ENCODE peak calls at places on chromosomes 4 and X, in seven cellular contexts. Q is Karpas-422, M is GM23248, W is fibroblast of lung, N is PC-3, D is neural progenitor cell, S is HCT116. E is an unnamed sample.

GRCh38 chr4:27360651-27361347 is 500.2 kb downstream of the STIM2 start:
- DNase-seq in Q (no peak), M (peak; percentile 81), N (peak; percentile 69), W (no peak), D (peak; percentile 78), S (no peak), E (peak; percentile 17)

GRCh38 chr4:8285976-8286718 is 16.6 kb downstream of the HTRA3 start:
- DNase-seq in M (no peak), S (no peak), W (no peak), N (no peak), D (no peak), Q (no peak), E (no peak)

GRCh38 chr4:86939737-86940141 is 4.9 kb downstream of the AFF1 start:
- DNase-seq in N (no peak), Q (peak; percentile 58), S (no peak), M (no peak), D (no peak), W (no peak), E (no peak)

GRCh38 chrX:107849747-107850478 is 24.2 kb downstream of the MID2 start:
- DNase-seq in S (no peak), N (peak; percentile 25), M (peak; percentile 31), D (no peak), W (peak; percentile 1), Q (no peak), E (no peak)

GRCh38 chrX:74318672-74319071 is 14.7 kb downstream of the ZCCHC13 start:
- DNase-seq in W (no peak), S (no peak), M (no peak), D (no peak), Q (no peak), N (no peak), E (no peak)

GRCh38 chr4:909131-909571 is 23.0 kb downstream of the GAK start:
- DNase-seq in W (no peak), N (no peak), Q (no peak), D (no peak), M (no peak), S (no peak), E (no peak)

GRCh38 chr4:60657041-60657440 is 543.1 kb upstream of the ADGRL3 start:
- DNase-seq in N (no peak), S (no peak), D (no peak), Q (no peak), M (no peak), W (peak; percentile 6), E (no peak)

GRCh38 chr4:125313497-125313896 is 1.3 kb upstream of the FAT4 start:
- DNase-seq in N (peak; percentile 88), S (peak; percentile 85), M (peak; percentile 91), D (peak; percentile 92), W (peak; percentile 95), Q (peak; percentile 94), E (peak; percentile 25)

GRCh38 chr4:56468097-56468422 is 643 bp downstream of the SRP72 start:
- DNase-seq in S (peak; percentile 31), D (peak; percentile 51), M (peak; percentile 73), N (peak; percentile 63), W (peak; percentile 37), Q (peak; percentile 75), E (no peak)

GRCh38 chr4:167239627-167240026 is 5.3 kb upstream of the SPOCK3 start:
- DNase-seq in S (no peak), M (no peak), W (no peak), N (no peak), D (no peak), Q (no peak), E (no peak)

GRCh38 chr4:6926681-6927478 is 17.3 kb downstream of the TBC1D14 start:
- DNase-seq in M (no peak), D (no peak), W (peak; percentile 66), Q (no peak), N (no peak), S (no peak), E (no peak)

GRCh38 chr4:86099348-86099747 is 260.5 kb downstream of the MAPK10 start:
- DNase-seq in S (no peak), M (no peak), D (no peak), N (no peak), Q (no peak), W (no peak), E (no peak)

GRCh38 chr4:189396435-189396834 is 544.2 kb upstream of the FRG1 start:
- DNase-seq in Q (no peak), W (no peak), M (no peak), S (no peak), D (no peak), N (no peak), E (no peak)

GRCh38 chr4:81522711-81523110 is 51.0 kb upstream of the RASGEF1B start:
- DNase-seq in D (no peak), S (no peak), Q (no peak), N (no peak), W (no peak), M (no peak), E (no peak)

GRCh38 chrX:100743009-100743615 is 11.2 kb upstream of the SYTL4 start:
- DNase-seq in W (no peak), Q (no peak), S (no peak), D (no peak), M (no peak), N (no peak), E (no peak)

GRCh38 chrX:118370921-118371624 is 25.2 kb downstream of the WDR44 start:
- DNase-seq in N (no peak), W (peak; percentile 41), D (no peak), M (peak; percentile 78), S (no peak), Q (peak; percentile 20), E (no peak)

GRCh38 chrX:154750301-154751120 is at the start of gene GAB3:
- DNase-seq in W (peak; percentile 30), S (no peak), M (peak; percentile 61), D (peak; percentile 64), Q (peak; percentile 70), N (peak; percentile 28), E (no peak)

GRCh38 chrX:27078371-27078770 is 384.8 kb downstream of the PPP4R3C start:
- DNase-seq in Q (no peak), D (no peak), N (no peak), S (no peak), M (no peak), W (no peak), E (no peak)

GRCh38 chr4:25993564-25994185 is 79.7 kb downstream of the SMIM20 start:
- DNase-seq in M (peak; percentile 41), S (peak; percentile 56), Q (peak; percentile 87), D (peak; percentile 75), N (peak; percentile 13), W (peak; percentile 23), E (no peak)

GRCh38 chr4:22897520-22898108 is 204.9 kb downstream of the GBA3 start:
- DNase-seq in Q (peak; percentile 62), D (peak; percentile 39), S (peak; percentile 3), N (peak; percentile 34), M (peak; percentile 29), W (peak; percentile 33), E (no peak)

GRCh38 chr4:183360161-183360919 is 38.1 kb upstream of the CLDN24 start:
- DNase-seq in S (no peak), M (peak; percentile 71), D (no peak), Q (no peak), W (no peak), N (no peak), E (no peak)

GRCh38 chrX:30283456-30284200 is 25.6 kb downstream of the NR0B1 start:
- DNase-seq in Q (no peak), M (peak; percentile 85), D (no peak), W (peak; percentile 91), N (peak; percentile 91), S (peak; percentile 75), E (peak; percentile 32)

GRCh38 chr4:184349283-184350039 is 124.9 kb downstream of the IRF2 start:
- DNase-seq in N (no peak), D (no peak), Q (no peak), M (no peak), S (no peak), W (no peak), E (no peak)

GRCh38 chrX:88378406-88378805 is 368.6 kb upstream of the CPXCR1 start:
- DNase-seq in S (no peak), M (no peak), W (no peak), D (no peak), Q (no peak), N (no peak), E (no peak)

GRCh38 chr4:98746530-98746929 is 88.1 kb upstream of the TSPAN5 start:
- DNase-seq in N (peak; percentile 42), D (no peak), M (no peak), W (peak; percentile 25), Q (no peak), S (no peak), E (no peak)

GRCh38 chr4:151730003-151730559 is 30.7 kb downstream of the GATB start:
- DNase-seq in D (no peak), Q (no peak), W (no peak), N (peak; percentile 7), M (peak; percentile 22), S (peak; percentile 10), E (peak; percentile 89)
- H3K27ac ChIP-seq in D (no peak overlapping the region), Q (no peak overlapping the region), W (no peak overlapping the region), N (no peak overlapping the region), M (no peak overlapping the region), S (no peak overlapping the region), E (peak overlapping the region; percentile 84)

GRCh38 chrX:2708016-2708415 is 16.9 kb downstream of the CD99 start:
- DNase-seq in N (peak; percentile 13), M (peak; percentile 39), S (no peak), D (no peak), W (no peak), Q (peak; percentile 48), E (no peak)

GRCh38 chrX:2705036-2705435 is 13.9 kb downstream of the CD99 start:
- DNase-seq in N (no peak), D (no peak), S (no peak), Q (peak; percentile 27), M (peak; percentile 51), W (peak; percentile 31), E (no peak)

GRCh38 chrX:2705461-2705860 is 14.4 kb downstream of the CD99 start:
- DNase-seq in N (no peak), W (no peak), S (no peak), Q (no peak), D (no peak), M (peak; percentile 37), E (no peak)

GRCh38 chrX:2708601-2709200 is 17.6 kb downstream of the CD99 start:
- DNase-seq in S (no peak), Q (peak; percentile 56), D (no peak), M (no peak), N (no peak), W (no peak), E (no peak)

GRCh38 chrX:2707334-2707760 is 16.3 kb downstream of the CD99 start:
- DNase-seq in M (peak; percentile 98), W (peak; percentile 86), Q (peak; percentile 81), N (peak; percentile 94), D (peak; percentile 61), S (peak; percentile 64), E (peak; percentile 86)
- H3K4me1 ChIP-seq in M (peaks cover 67% of the 10 kb centered on the region), W (peaks cover 39% of the 10 kb centered on the region), Q (peaks cover 42% of the 10 kb centered on the region), N (peaks cover 44% of the 10 kb centered on the region), D (peaks cover 16% of the 10 kb centered on the region), S (peaks cover 46% of the 10 kb centered on the region), E (peaks cover 64% of the 10 kb centered on the region)

DNA sequence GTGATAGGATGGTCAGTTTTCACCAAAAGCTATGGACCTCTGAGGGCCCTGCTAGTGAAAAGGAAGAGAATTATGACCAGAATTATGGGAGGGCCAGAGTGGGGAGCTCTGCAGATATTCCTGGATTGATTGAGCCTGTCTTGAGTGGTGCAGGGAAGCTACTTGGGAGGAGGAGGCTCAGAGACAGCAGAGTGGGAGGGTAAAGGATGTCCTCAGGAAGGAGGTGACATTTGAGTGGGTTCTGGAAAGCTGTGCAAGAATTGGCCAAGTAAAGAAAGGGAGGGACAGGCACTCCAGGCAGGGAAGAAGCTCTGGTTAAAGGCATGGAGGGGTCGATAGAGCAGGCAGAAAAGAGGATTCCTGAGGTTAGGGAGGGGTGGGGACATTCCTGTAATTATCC is 24.1 kb downstream of the RNF4 start:
- DNase-seq in N (no peak), M (no peak), Q (no peak), W (no peak), S (no peak), D (no peak), E (no peak)
- H4K20me1 ChIP-seq in N (peaks cover 23% of the 10 kb centered on the region), M (no peaks in the 10 kb centered on the region), Q (peaks cover 61% of the 10 kb centered on the region), W (no peaks in the 10 kb centered on the region), S (peaks cover 5% of the 10 kb centered on the region), D (peaks cover 79% of the 10 kb centered on the region), E (peaks cover 9% of the 10 kb centered on the region)

GRCh38 chrX:150063138-150063518 is 124.8 kb upstream of the EOLA2 start:
- DNase-seq in M (no peak), D (no peak), N (no peak), Q (no peak), S (no peak), W (no peak), E (no peak)
- H3K27ac ChIP-seq in M (peak overlapping the region; percentile 46), D (no peak overlapping the region), N (peak overlapping the region; percentile 67), Q (no peak overlapping the region), S (no peak overlapping the region), W (peak overlapping the region; percentile 52), E (no peak overlapping the region)